ENCODE peak calls at places on chromosomes 12 and 14, in five cellular contexts. J is A549, H is IMR-90, C is K562, F is HepG2. O is an unnamed sample. For H3K9me3, the result is how much of the 10 kb centered on the place peaks cover.

GRCh38 chr12:48123169-48123568 is 4.0 kb downstream of the PFKM start:
- DNase-seq in J (no peak), H (no peak), C (no peak), F (peak), O (no peak)

GRCh38 chr12:105267711-105268110 is 31.7 kb upstream of the APPL2 start:
- DNase-seq in J (no peak), H (peak), C (no peak), F (no peak), O (no peak)

GRCh38 chr12:19205120-19205519 is 75.6 kb downstream of the PLEKHA5 start:
- DNase-seq in J (no peak), H (no peak), C (no peak), F (no peak), O (no peak)

GRCh38 chr12:104470521-104470920 is 13.8 kb downstream of the CHST11 start:
- DNase-seq in J (no peak), H (no peak), C (no peak), F (no peak), O (no peak)

GRCh38 chr14:103569436-103569835 is 6.7 kb downstream of the COA8 start:
- DNase-seq in J (no peak), H (no peak), C (no peak), F (no peak), O (no peak)

GRCh38 chr12:57010627-57011224 is 4.4 kb upstream of the ZBTB39 start:
- DNase-seq in J (no peak), H (no peak), C (no peak), F (no peak), O (no peak)

GRCh38 chr12:13000616-13000934 is 510 bp upstream of the HEBP1 start:
- DNase-seq in J (peak), H (no peak), C (no peak), F (no peak), O (no peak)

GRCh38 chr12:51549637-51550036 is 41.4 kb upstream of the SCN8A start:
- DNase-seq in J (no peak), H (peak), C (no peak), F (no peak), O (no peak)

GRCh38 chr12:22447223-22447622 is 97.1 kb downstream of the C2CD5 start:
- DNase-seq in J (no peak), H (peak), C (no peak), F (no peak), O (no peak)

GRCh38 chr12:97038859-97039258 is 131.8 kb downstream of the NEDD1 start:
- DNase-seq in J (no peak), H (no peak), C (no peak), F (peak), O (no peak)

GRCh38 chr12:120971299-120972180 is 6.8 kb upstream of the HNF1A start:
- DNase-seq in J (peak), H (peak), C (peak), F (peak), O (peak)

GRCh38 chr14:85319998-85320397 is 209.9 kb upstream of the FLRT2 start:
- DNase-seq in J (no peak), H (peak), C (no peak), F (no peak), O (no peak)

GRCh38 chr14:22434901-22435565 is 154.0 kb downstream of the DAD1 start:
- DNase-seq in J (no peak), H (no peak), C (no peak), F (no peak), O (no peak)

GRCh38 chr12:76033116-76034001 is 1.8 kb upstream of the PHLDA1 start:
- DNase-seq in J (no peak), H (peak), C (no peak), F (no peak), O (no peak)

GRCh38 chr14:81834308-81834707 is 300.7 kb upstream of the SEL1L start:
- DNase-seq in J (no peak), H (no peak), C (no peak), F (no peak), O (no peak)

GRCh38 chr12:8157484-8158198 is 826 bp downstream of the ZNF705A start:
- DNase-seq in J (no peak), H (peak), C (no peak), F (no peak), O (no peak)

GRCh38 chr12:32533971-32534590 is 134.7 kb downstream of the FGD4 start:
- DNase-seq in J (peak), H (peak), C (no peak), F (peak), O (no peak)

GRCh38 chr14:93049295-93049694 is 66.4 kb downstream of the ITPK1 start:
- DNase-seq in J (no peak), H (no peak), C (no peak), F (no peak), O (no peak)

GRCh38 chr12:18141583-18141982 is 51.6 kb upstream of the RERGL start:
- DNase-seq in J (no peak), H (no peak), C (no peak), F (no peak), O (no peak)

GRCh38 chr14:69672372-69672771 is 61.0 kb downstream of the SUSD6 start:
- DNase-seq in J (no peak), H (no peak), C (no peak), F (no peak), O (no peak)

GRCh38 chr14:69674546-69675245 is 63.3 kb downstream of the SUSD6 start:
- DNase-seq in J (no peak), H (no peak), C (no peak), F (no peak), O (no peak)

GRCh38 chr14:69675246-69675583 is 63.8 kb downstream of the SUSD6 start:
- DNase-seq in J (no peak), H (no peak), C (no peak), F (no peak), O (no peak)

GRCh38 chr14:69673099-69673498 is 61.7 kb downstream of the SUSD6 start:
- DNase-seq in J (no peak), H (no peak), C (no peak), F (no peak), O (no peak)

DNA sequence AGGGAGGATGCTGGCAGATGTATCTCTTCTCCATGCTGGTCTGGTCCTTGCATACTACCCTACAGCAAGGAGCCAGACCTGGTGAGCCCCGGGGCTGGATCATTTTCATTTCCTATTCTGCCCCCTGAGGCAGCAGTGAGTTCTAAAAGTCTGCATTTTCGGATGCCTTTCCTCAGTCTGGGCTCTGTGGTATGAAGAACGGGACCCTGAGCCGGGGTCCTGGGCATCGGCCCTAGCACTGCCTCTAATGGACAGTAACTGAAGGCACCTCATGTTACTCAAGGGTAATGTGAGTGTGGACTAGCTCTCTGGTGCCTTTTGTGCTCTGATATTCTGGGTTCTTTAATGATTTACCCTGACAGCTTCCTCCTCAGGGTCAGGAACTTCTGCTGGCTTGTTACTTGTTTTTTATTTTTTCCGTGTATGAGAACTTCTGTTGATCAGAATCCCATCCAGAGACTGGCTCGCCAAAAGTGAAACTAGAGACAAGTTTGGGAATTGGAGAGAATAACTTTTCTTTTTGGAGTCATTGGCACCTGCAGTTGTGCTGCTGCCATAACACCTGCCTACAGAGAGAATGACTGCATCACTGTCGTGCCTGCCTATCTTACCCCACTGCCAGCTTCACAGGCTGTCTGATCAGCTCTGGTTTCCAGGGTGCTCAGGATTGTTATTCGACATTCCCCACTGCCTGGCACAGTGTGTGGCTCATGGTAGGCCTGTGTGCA is 62.3 kb downstream of the SUSD6 start:
- DNase-seq in J (no peak), H (no peak), C (no peak), F (no peak), O (no peak)
- TF ChIP-seq BHLHE40 in J (no peak), H (no peak), C (no peak), F (no peak), O (no peak)

DNA sequence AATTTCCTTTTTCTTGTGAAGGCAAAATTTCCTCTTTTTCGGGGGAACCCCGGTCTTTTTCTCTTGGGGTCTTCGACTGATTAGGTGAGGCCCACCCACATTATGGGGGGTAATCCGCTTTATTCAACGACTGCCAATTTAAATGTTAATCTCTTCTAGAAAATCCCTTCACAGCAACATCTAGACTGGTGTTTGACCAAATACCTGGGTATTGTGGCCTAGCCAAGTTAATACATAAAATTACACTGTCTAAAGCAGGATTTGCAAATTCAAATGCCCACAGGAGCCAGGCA is 170.0 kb upstream of the FOXN3 start:
- DNase-seq in J (no peak), H (no peak), C (no peak), F (no peak), O (no peak)
- H3K9me3 ChIP-seq in J (under half), H (under half), C (under half), F (under half), O (under half)

DNA sequence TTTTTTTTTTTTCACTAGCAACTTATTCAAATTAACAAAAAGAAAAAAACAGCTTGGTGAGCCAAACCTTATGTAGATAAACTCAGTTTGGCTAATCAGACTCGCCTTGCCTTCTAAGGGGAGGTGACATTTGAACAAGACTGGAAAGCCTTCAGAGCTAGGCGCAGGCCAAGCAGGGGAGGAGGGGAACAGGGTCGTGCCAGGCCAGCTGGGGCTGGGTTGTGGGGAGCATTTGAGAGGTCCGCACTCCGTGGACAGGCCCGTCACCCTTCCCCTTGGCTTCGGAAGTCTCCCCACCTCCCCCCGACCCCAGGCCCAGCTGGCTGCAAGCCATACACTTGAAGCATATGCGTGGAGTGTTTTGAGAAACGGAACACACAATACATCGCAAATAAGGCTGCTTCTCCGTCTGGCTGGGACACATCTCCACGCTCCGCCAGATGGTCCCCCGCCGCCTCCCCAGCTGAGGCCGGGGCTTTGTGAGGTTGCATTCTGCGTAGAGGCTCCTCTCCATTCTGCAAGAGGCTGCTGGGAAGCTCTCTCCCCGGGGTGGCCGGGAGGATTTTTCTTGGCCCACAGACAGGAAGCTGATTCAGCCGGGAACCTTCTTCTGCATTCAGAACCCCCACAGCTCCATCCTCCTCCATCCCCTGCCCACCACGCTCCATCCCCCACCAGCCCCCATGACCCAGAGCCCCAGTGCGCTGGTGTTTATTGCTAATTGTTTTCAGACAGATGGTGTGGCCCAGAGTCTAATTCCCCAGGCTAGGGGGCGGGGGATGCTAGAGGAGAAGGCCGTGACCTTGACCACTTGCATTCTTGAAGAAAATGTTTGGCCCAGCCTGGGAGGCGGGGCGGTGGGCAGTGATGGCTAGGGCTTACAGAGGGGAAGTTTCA is 88.2 kb upstream of the NCOR2 start:
- DNase-seq in J (peak), H (peak), C (no peak), F (no peak), O (no peak)
- TF ChIP-seq POLR2A in J (no peak), H (peak), C (no peak), F (no peak), O (no peak)

DNA sequence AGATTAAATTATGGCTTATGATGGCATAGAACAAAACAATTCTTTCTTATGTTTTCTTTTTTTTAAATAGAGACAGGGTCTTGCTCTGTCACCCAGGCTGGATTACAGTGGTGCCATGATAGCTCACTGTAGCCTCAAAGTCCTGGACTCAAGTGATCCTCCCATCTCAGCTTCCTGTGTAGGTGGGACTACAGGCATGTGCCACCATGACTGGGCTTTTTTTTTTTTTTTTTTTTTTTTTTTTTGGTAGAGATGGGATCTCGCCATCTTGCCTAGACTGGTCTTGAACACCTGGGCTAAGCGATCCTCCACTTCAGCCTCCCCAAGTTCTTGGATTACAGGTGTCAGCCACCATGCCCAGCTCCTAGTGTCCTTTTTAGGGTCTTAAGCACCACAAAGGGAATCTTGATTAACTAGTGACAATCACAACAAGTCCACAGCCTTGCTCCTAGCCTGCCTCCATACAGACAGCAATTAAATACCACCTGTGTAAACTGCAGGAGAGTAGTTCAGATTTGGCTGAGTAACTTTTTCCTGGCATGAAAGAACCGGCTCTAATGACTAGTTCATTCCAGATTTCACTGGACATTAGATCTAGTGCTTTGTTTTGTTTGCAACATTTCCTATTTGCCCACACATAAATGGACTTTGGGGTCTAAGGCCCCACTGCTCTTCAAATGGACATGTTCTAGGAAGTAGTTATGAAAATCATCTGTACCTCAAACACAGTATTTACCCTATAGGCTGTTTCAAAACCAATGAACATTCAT is 61.6 kb downstream of the SH2B3 start:
- DNase-seq in J (no peak), H (peak), C (no peak), F (peak), O (no peak)
- TF ChIP-seq BHLHE40 in J (no peak), H (no peak), C (peak), F (no peak), O (no peak)